ENCODE peak calls at places on chromosomes 3 and 15, in six cellular contexts. R is COR-L47; E is bronchial epithelial cell; Z is HL-60; P is stimulated activated CD8-positive, alpha-beta memory T cell treated with anti-CD3 and anti-CD28 coated beads, Interleukin-2, amount 100 ng/mL, for 1 hour; K is HuH-7.5. J is an unnamed sample.

GRCh38 chr15:39555885-39556284 is 25.0 kb upstream of the THBS1 start:
- DNase-seq in E (peak), R (peak), P (no peak), K (no peak), Z (no peak), J (no peak)

GRCh38 chr3:23735062-23735461 is 70.7 kb upstream of the UBE2E1 start:
- DNase-seq in Z (no peak), E (no peak), K (no peak), R (no peak), P (no peak), J (no peak)

GRCh38 chr3:129577356-129577755 is 29.1 kb downstream of the PLXND1 start:
- DNase-seq in Z (peak), R (peak), P (no peak), K (no peak), E (no peak), J (no peak)

GRCh38 chr3:30435950-30436349 is 170.5 kb upstream of the TGFBR2 start:
- DNase-seq in E (no peak), Z (no peak), K (no peak), P (no peak), R (no peak), J (no peak)

GRCh38 chr3:10816863-10817253 is 830 bp downstream of the SLC6A11 start:
- DNase-seq in Z (no peak), E (no peak), R (no peak), P (no peak), K (no peak), J (no peak)

GRCh38 chr3:116005404-116005803 is 382.1 kb downstream of the GAP43 start:
- DNase-seq in Z (no peak), R (no peak), E (peak), K (no peak), P (no peak), J (peak)

GRCh38 chr3:151299006-151299405 is 17.6 kb downstream of the GPR87 start:
- DNase-seq in E (no peak), K (no peak), R (no peak), P (no peak), Z (no peak), J (no peak)

GRCh38 chr15:39685999-39686613 is 96.5 kb downstream of the FSIP1 start:
- DNase-seq in P (no peak), Z (peak), E (peak), R (peak), K (peak), J (no peak)

GRCh38 chr15:92848852-92849598 is 51.1 kb upstream of the CHD2 start:
- DNase-seq in E (no peak), P (peak), Z (peak), R (no peak), K (no peak), J (no peak)

GRCh38 chr3:133196527-133196926 is 158.3 kb downstream of the TMEM108 start:
- DNase-seq in R (no peak), P (no peak), Z (no peak), E (no peak), K (no peak), J (no peak)

GRCh38 chr15:40338041-40338657 is 2.6 kb downstream of the CCDC9B start:
- DNase-seq in R (peak), P (peak), Z (peak), K (peak), E (no peak), J (no peak)

GRCh38 chr15:34436956-34437442 is 609 bp downstream of the GOLGA8A start:
- DNase-seq in K (peak), R (peak), Z (peak), P (peak), E (no peak), J (no peak)

GRCh38 chr3:153172796-153173757 is 11.1 kb downstream of the RAP2B start:
- DNase-seq in R (no peak), P (no peak), E (no peak), Z (no peak), K (no peak), J (no peak)

GRCh38 chr15:28219116-28219515 is 102.9 kb downstream of the HERC2 start:
- DNase-seq in P (no peak), E (no peak), Z (no peak), K (no peak), R (no peak), J (no peak)

GRCh38 chr15:92811514-92811913 is 88.6 kb upstream of the CHD2 start:
- DNase-seq in K (peak), E (peak), P (no peak), Z (no peak), R (peak), J (no peak)

GRCh38 chr3:64494530-64494929 is 193.3 kb downstream of the ADAMTS9 start:
- DNase-seq in R (no peak), E (no peak), P (no peak), K (no peak), Z (no peak), J (no peak)

GRCh38 chr3:40290396-40290795 is 19.1 kb upstream of the EIF1B start:
- DNase-seq in Z (no peak), E (no peak), P (no peak), K (no peak), R (no peak), J (no peak)

GRCh38 chr3:94064243-94064642 is 1.4 kb downstream of the NSUN3 start:
- DNase-seq in R (no peak), K (no peak), P (no peak), Z (no peak), E (no peak), J (no peak)

GRCh38 chr15:92797168-92798052 is 102.7 kb upstream of the CHD2 start:
- DNase-seq in E (peak), R (peak), K (peak), Z (peak), P (no peak), J (no peak)

GRCh38 chr15:41966414-41966812 is 5.9 kb downstream of the EHD4 start:
- DNase-seq in Z (no peak), E (no peak), R (no peak), K (no peak), P (no peak), J (no peak)

J was measured in epithelial cell of prostate.